ENCODE peak calls at places on chromosomes 3 and 15, in five cellular contexts. E is AG10803, L is dermis microvascular lymphatic vessel endothelial cell, M is NCI-H1092, P is psoas muscle. N is an unnamed sample.

GRCh38 chr15:101501703-101502373 is 12.3 kb upstream of the PCSK6 start:
- DNase-seq in P (peak), M (no peak), E (peak), L (peak), N (peak)

GRCh38 chr3:188049890-188050530 is 103.9 kb upstream of the LPP start:
- DNase-seq in M (no peak), E (no peak), P (no peak), L (no peak), N (no peak)

GRCh38 chr3:10983219-10983916 is 9.2 kb upstream of the SLC6A1 start:
- DNase-seq in E (peak), M (peak), L (peak), P (no peak), N (peak)

GRCh38 chr3:193780810-193781472 is 187.9 kb downstream of the OPA1 start:
- DNase-seq in L (peak), E (peak), P (peak), M (no peak), N (peak)

GRCh38 chr3:114450008-114450596 is 156.3 kb downstream of the TIGIT start:
- DNase-seq in P (no peak), M (no peak), L (no peak), E (no peak), N (peak)

GRCh38 chr3:112027839-112028238 is 6.7 kb upstream of the TMPRSS7 start:
- DNase-seq in E (no peak), P (no peak), L (no peak), M (no peak), N (no peak)

GRCh38 chr3:45437388-45437787 is 49.0 kb downstream of the LARS2 start:
- DNase-seq in M (no peak), P (no peak), E (peak), L (peak), N (peak)

GRCh38 chr3:31041161-31041978 is 146.9 kb upstream of the GADL1 start:
- DNase-seq in P (no peak), M (no peak), L (peak), E (peak), N (peak)

GRCh38 chr3:14335774-14336413 is 66.5 kb upstream of the SLC6A6 start:
- DNase-seq in M (peak), P (no peak), E (no peak), L (no peak), N (no peak)

GRCh38 chr3:90069748-90070147 is 962.3 kb downstream of the EPHA3 start:
- DNase-seq in E (no peak), M (no peak), L (no peak), P (no peak), N (no peak)

GRCh38 chr15:75022808-75023193 is 589 bp upstream of the PPCDC start:
- DNase-seq in E (no peak), L (no peak), M (no peak), P (no peak), N (no peak)

GRCh38 chr3:72152551-72153476 is 367.9 kb upstream of the PROK2 start:
- DNase-seq in M (peak), P (peak), L (peak), E (peak), N (peak)

GRCh38 chr3:76570436-76571057 is 469.4 kb upstream of the ROBO2 start:
- DNase-seq in L (no peak), M (no peak), E (peak), P (no peak), N (no peak)

GRCh38 chr15:65189102-65189740 is 4.1 kb upstream of the CLPX start:
- DNase-seq in M (peak), L (peak), E (peak), P (no peak), N (peak)

GRCh38 chr15:38253448-38253847 is 812 bp downstream of the SPRED1 start:
- DNase-seq in E (peak), M (no peak), L (peak), P (no peak), N (peak)